ENCODE peak calls at places on chromosomes 3 and 15, in ten cellular contexts. X is esophagus muscularis mucosa; C is tibial artery; J is CD8-positive, alpha-beta memory T cell; V is right cardiac atrium; Y is PC-9; G is adipocyte; I is A549; A is ovary; R is astrocyte. U is an unnamed sample. For H3K4me1, the result is how much of the 10 kb centered on the place peaks cover.

GRCh38 chr15:60323322-60323721 is 74.5 kb downstream of the ANXA2 start:
- DNase-seq in Y (no peak), G (no peak), J (no peak), X (no peak), C (no peak), A (no peak), R (no peak), V (no peak), I (no peak), U (no peak)

GRCh38 chr3:169545606-169546005 is 117.9 kb downstream of the MECOM start:
- DNase-seq in A (no peak), I (no peak), J (no peak), C (no peak), R (no peak), Y (no peak), V (no peak), X (no peak), G (no peak), U (peak)

GRCh38 chr3:132242790-132243189 is 74.4 kb upstream of the ACP3 start:
- DNase-seq in X (no peak), I (no peak), Y (no peak), J (no peak), C (no peak), A (no peak), G (no peak), V (no peak), R (no peak), U (no peak)

GRCh38 chr3:118505784-118506183 is 528.9 kb downstream of the IGSF11 start:
- DNase-seq in R (peak), J (no peak), X (no peak), C (no peak), Y (no peak), I (no peak), V (no peak), G (no peak), A (no peak), U (no peak)

GRCh38 chr3:120457827-120458226 is 7.0 kb upstream of the FSTL1 start:
- DNase-seq in J (no peak), C (no peak), V (no peak), Y (no peak), I (no peak), A (no peak), R (no peak), X (no peak), G (no peak), U (no peak)

GRCh38 chr3:142858043-142858442 is 30.8 kb downstream of the PCOLCE2 start:
- DNase-seq in G (no peak), V (no peak), I (no peak), X (no peak), J (no peak), A (no peak), R (no peak), C (no peak), Y (no peak), U (no peak)

GRCh38 chr3:100079328-100079727 is 35.0 kb downstream of the FILIP1L start:
- DNase-seq in I (no peak), G (no peak), J (no peak), R (no peak), A (no peak), V (no peak), Y (no peak), X (no peak), C (no peak), U (no peak)

GRCh38 chr15:59703979-59704796 is 15.1 kb upstream of the BNIP2 start:
- DNase-seq in C (no peak), J (no peak), Y (no peak), A (no peak), V (no peak), I (no peak), G (peak), X (no peak), R (no peak), U (no peak)

GRCh38 chr3:115903843-115904242 is 280.5 kb downstream of the GAP43 start:
- DNase-seq in J (no peak), V (no peak), X (no peak), G (no peak), C (no peak), I (no peak), Y (no peak), A (no peak), R (peak), U (no peak)

GRCh38 chr15:85753261-85753660 is 41.5 kb downstream of the KLHL25 start:
- DNase-seq in C (no peak), R (no peak), I (no peak), J (no peak), V (no peak), Y (no peak), A (peak), X (no peak), G (no peak), U (no peak)

GRCh38 chr3:170717410-170718402 is 131.8 kb upstream of the SLC7A14 start:
- DNase-seq in R (peak), Y (peak), X (no peak), C (peak), G (peak), J (no peak), V (peak), A (no peak), I (no peak), U (no peak)

GRCh38 chr15:29695486-29696167 is 126.6 kb downstream of the TJP1 start:
- DNase-seq in V (no peak), I (no peak), Y (no peak), X (no peak), J (no peak), R (no peak), C (no peak), A (no peak), G (no peak), U (no peak)

GRCh38 chr3:52670621-52671521 is 14.8 kb downstream of the PBRM1 start:
- DNase-seq in X (no peak), J (no peak), G (peak), C (peak), A (peak), I (peak), R (peak), V (no peak), Y (peak), U (no peak)

GRCh38 chr3:147120029-147120428 is 286.3 kb downstream of the ZIC4 start:
- DNase-seq in J (no peak), R (peak), G (peak), C (no peak), V (no peak), A (no peak), Y (no peak), X (no peak), I (no peak), U (no peak)

GRCh38 chr3:35784162-35784561 is 144.8 kb downstream of the ARPP21 start:
- DNase-seq in C (no peak), I (no peak), R (no peak), V (no peak), G (no peak), Y (no peak), X (no peak), A (no peak), J (no peak), U (no peak)

GRCh38 chr15:90982135-90982534 is 12.2 kb downstream of the PRC1 start:
- DNase-seq in R (no peak), J (no peak), I (no peak), X (no peak), A (no peak), C (no peak), Y (no peak), V (no peak), G (no peak), U (no peak)

GRCh38 chr3:18190646-18191045 is 234.5 kb downstream of the SATB1 start:
- DNase-seq in C (no peak), X (no peak), Y (no peak), V (no peak), J (no peak), G (peak), I (no peak), R (peak), A (no peak), U (no peak)

GRCh38 chr15:25508369-25509002 is 69.7 kb upstream of the UBE3A start:
- DNase-seq in G (peak), V (no peak), A (no peak), C (no peak), Y (no peak), X (no peak), J (no peak), I (peak), R (peak), U (no peak)

GRCh38 chr15:37078000-37078399 is 22.3 kb downstream of the MEIS2 start:
- DNase-seq in V (no peak), Y (no peak), C (no peak), J (no peak), G (no peak), I (no peak), R (no peak), A (no peak), X (no peak), U (no peak)

GRCh38 chr15:33013827-33014445 is 180.6 kb downstream of the FMN1 start:
- DNase-seq in X (no peak), Y (peak), C (no peak), A (no peak), V (no peak), R (peak), J (no peak), G (peak), I (peak), U (no peak)

GRCh38 chr15:81068516-81068915 is 65.6 kb upstream of the CFAP161 start:
- DNase-seq in C (no peak), V (peak), J (no peak), R (no peak), X (no peak), A (no peak), I (no peak), G (no peak), Y (no peak), U (no peak)

GRCh38 chr3:172666873-172667694 is 43.8 kb downstream of the NCEH1 start:
- DNase-seq in Y (peak), I (peak), V (no peak), A (peak), J (peak), R (peak), C (peak), X (peak), G (peak), U (peak)

GRCh38 chr15:75354454-75354853 is 7.6 kb downstream of the NEIL1 start:
- DNase-seq in V (no peak), Y (no peak), A (peak), R (no peak), J (no peak), I (no peak), C (no peak), G (no peak), X (no peak), U (no peak)

GRCh38 chr3:53796161-53796560 is 50.1 kb downstream of the CHDH start:
- DNase-seq in G (no peak), A (no peak), X (no peak), R (no peak), I (no peak), C (no peak), Y (no peak), J (no peak), V (peak), U (peak)

GRCh38 chr15:45378149-45378912 is at the start of gene GATM:
- DNase-seq in C (peak), R (peak), X (peak), I (peak), Y (peak), G (peak), V (peak), J (peak), A (peak), U (peak)

GRCh38 chr3:83092521-83093221 is 1331.2 kb upstream of the GBE1 start:
- DNase-seq in I (no peak), J (no peak), G (no peak), R (no peak), X (no peak), C (no peak), V (no peak), Y (no peak), A (no peak), U (no peak)

GRCh38 chr3:26484140-26484539 is 138.4 kb upstream of the LRRC3B start:
- DNase-seq in A (no peak), X (no peak), R (no peak), V (no peak), C (no peak), G (no peak), I (no peak), J (no peak), Y (no peak), U (no peak)

GRCh38 chr3:182843478-182843877 is 50.2 kb downstream of the ATP11B start:
- DNase-seq in C (no peak), G (peak), A (no peak), V (no peak), J (no peak), I (no peak), X (no peak), R (no peak), Y (no peak), U (no peak)

GRCh38 chr3:142987707-142988106 is 13.7 kb upstream of the U2SURP start:
- DNase-seq in X (no peak), Y (no peak), J (no peak), R (no peak), C (no peak), A (no peak), V (peak), G (no peak), I (no peak), U (no peak)

GRCh38 chr3:152471814-152472605 is 203.3 kb downstream of the MBNL1 start:
- DNase-seq in J (peak), A (peak), V (peak), C (peak), Y (peak), X (no peak), G (peak), R (peak), I (peak), U (peak)

GRCh38 chr15:93424131-93424530 is 335.1 kb upstream of the RGMA start:
- DNase-seq in V (no peak), G (no peak), J (no peak), I (no peak), C (no peak), X (peak), A (no peak), R (no peak), Y (no peak), U (no peak)

GRCh38 chr15:48946088-48946839 is 17.5 kb downstream of the SHC4 start:
- DNase-seq in X (no peak), A (no peak), I (peak), J (no peak), Y (no peak), R (peak), V (no peak), C (no peak), G (peak), U (no peak)

GRCh38 chr15:70715840-70716510 is 47.4 kb downstream of the UACA start:
- DNase-seq in V (no peak), Y (peak), A (no peak), G (no peak), R (peak), J (no peak), I (no peak), X (no peak), C (no peak), U (peak)
- H3K4me1 ChIP-seq in V (under half), Y (under half), A (under half), G (under half), R (under half), J (under half), I (half or more), X (half or more), C (under half), U (under half)

GRCh38 chr3:30658328-30659052 is 52.1 kb downstream of the TGFBR2 start:
- DNase-seq in C (no peak), A (no peak), X (no peak), I (no peak), Y (peak), G (peak), J (peak), R (peak), V (no peak), U (no peak)

GRCh38 chr3:30656624-30657141 is 50.3 kb downstream of the TGFBR2 start:
- DNase-seq in J (no peak), R (no peak), C (no peak), V (no peak), G (no peak), Y (no peak), I (no peak), X (no peak), A (no peak), U (no peak)

GRCh38 chr3:30657914-30658313 is 51.5 kb downstream of the TGFBR2 start:
- DNase-seq in G (no peak), R (peak), J (no peak), Y (no peak), X (no peak), I (no peak), A (no peak), V (no peak), C (no peak), U (no peak)

GRCh38 chr3:30654269-30654668 is 47.9 kb downstream of the TGFBR2 start:
- DNase-seq in G (no peak), R (no peak), J (no peak), C (no peak), A (no peak), I (no peak), X (no peak), V (no peak), Y (no peak), U (no peak)

DNA sequence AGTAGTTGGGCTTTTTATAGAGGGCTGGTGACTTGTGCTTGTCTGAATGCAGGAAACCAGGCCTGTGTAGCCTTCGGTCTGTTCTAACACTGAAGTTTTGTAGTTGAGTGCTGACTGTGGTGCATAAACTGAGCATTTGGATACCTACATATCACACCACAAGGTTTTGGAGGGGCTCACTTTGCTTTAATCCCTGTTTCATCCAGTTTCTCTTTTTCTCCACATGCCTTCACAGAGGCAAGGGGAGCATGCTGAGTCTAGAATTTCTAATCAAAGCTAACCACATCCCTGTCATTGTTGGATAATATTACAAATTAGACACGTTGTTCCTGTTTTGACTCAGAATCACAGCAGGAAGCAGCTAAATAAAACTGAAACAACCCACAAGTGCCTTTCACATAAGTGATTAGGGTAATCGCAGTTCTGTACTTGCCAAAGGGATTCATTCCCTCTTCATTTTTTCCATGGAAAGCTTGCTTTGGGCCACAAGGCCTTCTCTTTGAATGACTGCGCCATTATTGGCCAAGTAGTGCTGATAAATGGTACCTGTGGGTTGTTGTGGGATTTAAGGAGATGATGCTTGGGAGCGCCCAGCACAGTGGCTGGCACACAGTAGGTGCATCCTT is 48.9 kb downstream of the TGFBR2 start:
- DNase-seq in V (no peak), G (no peak), C (no peak), Y (peak), R (peak), A (no peak), I (no peak), J (no peak), X (no peak), U (no peak)
- H3K4me1 ChIP-seq in V (under half), G (under half), C (under half), Y (under half), R (half or more), A (under half), I (under half), J (half or more), X (half or more), U (under half)

GRCh38 chr15:31329640-31330010 is 3.0 kb downstream of the KLF13 start:
- DNase-seq in C (no peak), X (no peak), I (no peak), V (peak), Y (no peak), G (no peak), J (no peak), A (no peak), R (no peak), U (no peak)
- H3K4me1 ChIP-seq in C (under half), X (half or more), I (under half), V (under half), Y (under half), G (half or more), J (half or more), A (under half), R (under half), U (under half)

GRCh38 chr15:43190178-43190577 is 5.0 kb downstream of the CCNDBP1 start:
- DNase-seq in V (peak), A (no peak), C (no peak), X (no peak), R (peak), I (no peak), Y (no peak), G (no peak), J (no peak), U (no peak)

GRCh38 chr15:43193710-43194109 is 8.5 kb downstream of the CCNDBP1 start:
- DNase-seq in I (no peak), A (no peak), R (no peak), C (no peak), X (no peak), J (no peak), V (no peak), G (no peak), Y (no peak), U (no peak)

GRCh38 chr15:43198992-43199391 is 13.8 kb downstream of the CCNDBP1 start:
- DNase-seq in V (no peak), G (no peak), A (no peak), Y (no peak), C (no peak), I (no peak), J (no peak), X (no peak), R (no peak), U (no peak)

GRCh38 chr15:43196760-43197548 is 11.8 kb downstream of the CCNDBP1 start:
- DNase-seq in I (no peak), V (no peak), G (no peak), Y (no peak), J (no peak), X (no peak), A (no peak), R (no peak), C (no peak), U (no peak)

GRCh38 chr15:43194775-43195174 is 9.6 kb downstream of the CCNDBP1 start:
- DNase-seq in I (no peak), A (no peak), Y (no peak), G (peak), V (no peak), R (no peak), J (no peak), C (no peak), X (no peak), U (no peak)
- H3K4me1 ChIP-seq in I (under half), A (under half), Y (under half), G (under half), V (under half), R (under half), J (under half), C (under half), X (under half), U (under half)

GRCh38 chr3:29772436-29772835 is 491.6 kb downstream of the RBMS3 start:
- DNase-seq in J (no peak), G (no peak), A (no peak), X (no peak), Y (no peak), C (no peak), R (no peak), V (no peak), I (no peak), U (no peak)

GRCh38 chr3:29777869-29778268 is 497.0 kb downstream of the RBMS3 start:
- DNase-seq in Y (no peak), A (no peak), V (no peak), J (no peak), I (no peak), G (no peak), R (no peak), X (no peak), C (no peak), U (no peak)

GRCh38 chr3:29771602-29772001 is 490.7 kb downstream of the RBMS3 start:
- DNase-seq in C (no peak), J (no peak), G (no peak), V (no peak), I (no peak), R (no peak), A (no peak), Y (no peak), X (no peak), U (no peak)

GRCh38 chr3:29775352-29775751 is 494.5 kb downstream of the RBMS3 start:
- DNase-seq in Y (no peak), I (no peak), X (no peak), V (no peak), A (no peak), J (no peak), G (no peak), R (peak), C (no peak), U (no peak)

GRCh38 chr3:29773481-29773880 is 492.6 kb downstream of the RBMS3 start:
- DNase-seq in V (no peak), R (no peak), G (no peak), Y (no peak), X (no peak), I (no peak), A (no peak), J (no peak), C (no peak), U (no peak)
- H3K4me1 ChIP-seq in V (under half), R (under half), G (under half), Y (under half), X (under half), I (under half), A (under half), J (under half), C (under half), U (under half)

GRCh38 chr15:40067921-40068624 is 29.1 kb upstream of the SRP14 start:
- DNase-seq in V (no peak), I (no peak), X (no peak), Y (no peak), G (no peak), C (no peak), A (peak), J (no peak), R (no peak), U (no peak)
- H3K4me1 ChIP-seq in V (under half), I (half or more), X (under half), Y (half or more), G (under half), C (under half), A (under half), J (under half), R (under half), U (under half)

GRCh38 chr3:188259191-188259590 is 105.2 kb downstream of the LPP start:
- DNase-seq in R (no peak), I (no peak), X (no peak), J (no peak), V (no peak), C (no peak), G (no peak), Y (no peak), A (no peak), U (no peak)
- H3K4me1 ChIP-seq in R (under half), I (half or more), X (half or more), J (under half), V (under half), C (under half), G (under half), Y (under half), A (under half), U (under half)

DNA sequence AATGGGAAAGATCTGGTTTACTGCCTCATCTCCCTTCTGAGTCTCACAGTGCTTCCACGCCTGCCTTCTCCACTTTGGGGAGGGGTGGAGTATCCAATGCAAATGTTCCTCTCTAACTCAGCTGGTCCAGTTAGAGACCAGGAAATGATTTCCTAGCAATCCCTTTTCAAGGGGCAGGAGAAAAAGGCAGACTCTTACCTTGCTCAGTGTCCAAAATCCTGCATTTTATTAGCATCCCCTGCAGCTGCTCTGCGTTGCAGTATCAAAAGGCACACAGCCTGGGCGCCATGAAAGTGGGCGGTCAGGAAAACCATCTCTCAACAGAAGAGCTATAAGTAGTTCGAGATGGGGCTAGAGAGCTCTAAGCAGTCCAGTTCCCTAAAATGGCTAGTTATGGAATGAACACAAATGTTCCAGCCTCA is 451.6 kb downstream of the FOXP1 start:
- DNase-seq in J (no peak), C (no peak), Y (no peak), R (no peak), A (peak), I (no peak), G (no peak), V (no peak), X (no peak), U (no peak)
- H3K4me1 ChIP-seq in J (half or more), C (under half), Y (under half), R (half or more), A (under half), I (half or more), G (under half), V (under half), X (half or more), U (under half)

U was measured in BE2C.